ENCODE peak calls at places on chromosomes 6 and 20, in eight cellular contexts. K is substantia nigra, Y is hepatocyte, B is neural crest cell, O is amniotic stem cell, J is astrocyte of the spinal cord, I is cardiac fibroblast, Q is AG08395. N is an unnamed sample.

GRCh38 chr6:157989541-157990289 is 8.1 kb downstream of the SYNJ2 start:
- DNase-seq in K (peak), Y (peak), B (no peak), O (no peak), J (peak), I (peak), Q (peak), N (no peak)

GRCh38 chr6:163180874-163181541 is 233.5 kb upstream of the QKI start:
- DNase-seq in K (peak), Y (peak), B (peak), O (no peak), J (peak), I (peak), Q (peak), N (peak)

GRCh38 chr6:12523726-12524125 is 192.8 kb upstream of the PHACTR1 start:
- DNase-seq in K (no peak), Y (no peak), B (no peak), O (no peak), J (no peak), I (no peak), Q (no peak), N (no peak)

GRCh38 chr6:110357696-110358535 is at the start of gene METTL24:
- DNase-seq in K (no peak), Y (peak), B (peak), O (no peak), J (no peak), I (no peak), Q (no peak), N (peak)

GRCh38 chr20:24742989-24743388 is 206.1 kb upstream of the CST7 start:
- DNase-seq in K (no peak), Y (no peak), B (no peak), O (no peak), J (no peak), I (no peak), Q (no peak), N (no peak)

GRCh38 chr6:21999012-21999528 is 297.8 kb downstream of the PRL start:
- DNase-seq in K (no peak), Y (peak), B (no peak), O (peak), J (peak), I (peak), Q (peak), N (no peak)

GRCh38 chr6:161924516-161925116 is 650.8 kb upstream of the AGPAT4 start:
- DNase-seq in K (no peak), Y (no peak), B (no peak), O (no peak), J (no peak), I (no peak), Q (no peak), N (no peak)

GRCh38 chr6:10725716-10726115 is 2.8 kb downstream of the TMEM14C start:
- DNase-seq in K (peak), Y (no peak), B (no peak), O (no peak), J (no peak), I (no peak), Q (no peak), N (no peak)

GRCh38 chr6:108677357-108677756 is 116.6 kb downstream of the FOXO3 start:
- DNase-seq in K (no peak), Y (no peak), B (no peak), O (no peak), J (no peak), I (no peak), Q (no peak), N (no peak)

GRCh38 chr6:170459451-170459850 is 93.7 kb downstream of the PSMB1 start:
- DNase-seq in K (no peak), Y (no peak), B (no peak), O (no peak), J (peak), I (peak), Q (peak), N (no peak)

GRCh38 chr20:37943501-37944455 is 40.9 kb downstream of the VSTM2L start:
- DNase-seq in K (no peak), Y (no peak), B (no peak), O (no peak), J (no peak), I (no peak), Q (no peak), N (no peak)

GRCh38 chr20:45426621-45427020 is 10.7 kb downstream of the PIGT start:
- DNase-seq in K (no peak), Y (no peak), B (no peak), O (no peak), J (no peak), I (no peak), Q (no peak), N (no peak)

GRCh38 chr6:152338335-152339125 is 298.6 kb downstream of the SYNE1 start:
- DNase-seq in K (peak), Y (peak), B (peak), O (no peak), J (peak), I (peak), Q (peak), N (peak)

GRCh38 chr6:163490826-163491577 is 76.5 kb downstream of the QKI start:
- DNase-seq in K (peak), Y (peak), B (no peak), O (no peak), J (peak), I (peak), Q (no peak), N (no peak)

GRCh38 chr6:170232186-170233002 is 58.5 kb downstream of the DLL1 start:
- DNase-seq in K (no peak), Y (no peak), B (no peak), O (no peak), J (no peak), I (no peak), Q (no peak), N (no peak)

N was measured in HuH-7.